ENCODE peak calls at places on chromosome 18, in eight cellular contexts. C, F, B, R, V, X, Z and L are unnamed samples.
A peak's percentile ranks its signal among the peaks of the same experiment; 100 is the strongest.

GRCh38 chr18:23291456-23292205 is 156.3 kb downstream of the CABLES1 start:
- DNase-seq in C (peak; percentile 42), F (no peak), B (peak; percentile 74), R (no peak), V (no peak), X (no peak), Z (peak; percentile 42), L (no peak)

GRCh38 chr18:25921677-25922421 is 168.6 kb downstream of the SS18 start:
- DNase-seq in C (no peak), F (peak; percentile 2), B (peak; percentile 20), R (no peak), V (no peak), X (no peak), Z (peak; percentile 44), L (no peak)

GRCh38 chr18:33157893-33158292 is 282.6 kb downstream of the CCDC178 start:
- DNase-seq in C (no peak), F (no peak), B (no peak), R (no peak), V (no peak), X (no peak), Z (no peak), L (no peak)

GRCh38 chr18:8553611-8553924 is 55.7 kb upstream of the RAB12 start:
- DNase-seq in C (no peak), F (no peak), B (no peak), R (no peak), V (no peak), X (no peak), Z (no peak), L (no peak)

GRCh38 chr18:55465313-55465712 is 122.7 kb downstream of the TCF4 start:
- DNase-seq in C (no peak), F (no peak), B (no peak), R (no peak), V (no peak), X (no peak), Z (no peak), L (no peak)

GRCh38 chr18:45755936-45756335 is 32.0 kb downstream of the SLC14A1 start:
- DNase-seq in C (no peak), F (no peak), B (peak; percentile 79), R (no peak), V (no peak), X (no peak), Z (peak; percentile 17), L (no peak)

GRCh38 chr18:63182861-63183260 is 136.7 kb downstream of the BCL2 start:
- DNase-seq in C (no peak), F (no peak), B (no peak), R (no peak), V (no peak), X (no peak), Z (no peak), L (no peak)

GRCh38 chr18:34710430-34711386 is 610 bp downstream of the DTNA start:
- DNase-seq in C (peak; percentile 38), F (no peak), B (peak; percentile 66), R (no peak), V (no peak), X (no peak), Z (peak; percentile 43), L (no peak)

GRCh38 chr18:22124970-22125369 is 44.4 kb upstream of the GATA6 start:
- DNase-seq in C (no peak), F (no peak), B (no peak), R (no peak), V (no peak), X (no peak), Z (no peak), L (no peak)

GRCh38 chr18:55861266-55861665 is 273.3 kb upstream of the TCF4 start:
- DNase-seq in C (peak; percentile 23), F (no peak), B (peak; percentile 60), R (no peak), V (no peak), X (no peak), Z (peak; percentile 60), L (no peak)

GRCh38 chr18:62106271-62106670 is 80.6 kb downstream of the PIGN start:
- DNase-seq in C (no peak), F (no peak), B (peak; percentile 21), R (no peak), V (no peak), X (no peak), Z (peak; percentile 6), L (no peak)

GRCh38 chr18:62744076-62744705 is 28.9 kb downstream of the PHLPP1 start:
- DNase-seq in C (no peak), F (no peak), B (peak; percentile 34), R (no peak), V (no peak), X (no peak), Z (no peak), L (no peak)

GRCh38 chr18:72674710-72675109 is 130.6 kb upstream of the CBLN2 start:
- DNase-seq in C (no peak), F (no peak), B (no peak), R (no peak), V (no peak), X (no peak), Z (no peak), L (no peak)

GRCh38 chr18:58806826-58807714 is 57.6 kb upstream of the ZNF532 start:
- DNase-seq in C (no peak), F (no peak), B (no peak), R (no peak), V (no peak), X (no peak), Z (no peak), L (no peak)

GRCh38 chr18:24413148-24413547 is 13.3 kb upstream of the IMPACT start:
- DNase-seq in C (no peak), F (no peak), B (no peak), R (no peak), V (peak; percentile 59), X (no peak), Z (peak; percentile 25), L (no peak)

GRCh38 chr18:69161383-69162028 is 239.2 kb upstream of the DOK6 start:
- DNase-seq in C (peak; percentile 2), F (no peak), B (peak; percentile 63), R (no peak), V (no peak), X (no peak), Z (no peak), L (no peak)

GRCh38 chr18:29874519-29875098 is 1167.9 kb downstream of the DSC3 start:
- DNase-seq in C (no peak), F (no peak), B (peak; percentile 20), R (no peak), V (no peak), X (no peak), Z (peak; percentile 68), L (no peak)

GRCh38 chr18:433297-433696 is 67.2 kb downstream of the COLEC12 start:
- DNase-seq in C (no peak), F (no peak), B (peak; percentile 24), R (no peak), V (no peak), X (no peak), Z (no peak), L (no peak)